ENCODE peak calls at places on chromosomes 12 and 14, in five cellular contexts. A is epithelial cell of esophagus, I is fibroblast of pulmonary artery, W is foreskin fibroblast, V is brain microvascular endothelial cell. Y is an unnamed sample.

GRCh38 chr14:20846560-20846959 is 43.9 kb upstream of the RNASE1 start:
- DNase-seq in A (no peak), I (no peak), W (no peak), V (no peak), Y (no peak)

GRCh38 chr12:45200497-45201043 is 15.3 kb upstream of the ANO6 start:
- DNase-seq in A (peak), I (peak), W (no peak), V (no peak), Y (peak)

GRCh38 chr14:65709576-65709975 is 297.0 kb downstream of the FUT8 start:
- DNase-seq in A (no peak), I (peak), W (no peak), V (no peak), Y (no peak)

GRCh38 chr12:80709811-80710726 is 2.6 kb downstream of the MYF6 start:
- DNase-seq in A (peak), I (peak), W (no peak), V (no peak), Y (peak)

GRCh38 chr12:15014708-15015107 is 41.9 kb downstream of the PDE6H start:
- DNase-seq in A (no peak), I (no peak), W (no peak), V (no peak), Y (no peak)

GRCh38 chr12:132574271-132574996 is 35.9 kb downstream of the LRCOL1 start:
- DNase-seq in A (no peak), I (no peak), W (no peak), V (no peak), Y (no peak)

GRCh38 chr12:92503977-92504966 is 198.5 kb upstream of the PLEKHG7 start:
- DNase-seq in A (no peak), I (no peak), W (no peak), V (no peak), Y (no peak)

GRCh38 chr14:76280221-76280620 is 95.7 kb upstream of the ESRRB start:
- DNase-seq in A (no peak), I (no peak), W (no peak), V (no peak), Y (no peak)

GRCh38 chr12:69480698-69481097 is 10.5 kb downstream of the FRS2 start:
- DNase-seq in A (no peak), I (no peak), W (no peak), V (no peak), Y (no peak)

GRCh38 chr14:22646570-22647254 is 2.6 kb upstream of the OR6J1 start:
- DNase-seq in A (peak), I (peak), W (peak), V (no peak), Y (peak)

GRCh38 chr12:44835641-44836379 is 40.3 kb downstream of the NELL2 start:
- DNase-seq in A (peak), I (no peak), W (no peak), V (no peak), Y (no peak)

GRCh38 chr12:93784339-93785086 is 107.3 kb downstream of the CRADD start:
- DNase-seq in A (no peak), I (peak), W (peak), V (peak), Y (peak)

GRCh38 chr12:123225443-123225842 is 7.5 kb downstream of the MPHOSPH9 start:
- DNase-seq in A (no peak), I (no peak), W (no peak), V (no peak), Y (no peak)

GRCh38 chr12:12336049-12336411 is 14.0 kb downstream of the MANSC1 start:
- DNase-seq in A (peak), I (peak), W (no peak), V (peak), Y (peak)

GRCh38 chr12:12336511-12336910 is 13.5 kb downstream of the MANSC1 start:
- DNase-seq in A (no peak), I (no peak), W (no peak), V (no peak), Y (no peak)

GRCh38 chr12:12333407-12333831 is 16.6 kb downstream of the MANSC1 start:
- DNase-seq in A (peak), I (peak), W (no peak), V (peak), Y (peak)

GRCh38 chr12:12333980-12334709 is 15.9 kb downstream of the MANSC1 start:
- DNase-seq in A (peak), I (peak), W (no peak), V (peak), Y (peak)

GRCh38 chr12:12334710-12335040 is 15.4 kb downstream of the MANSC1 start:
- DNase-seq in A (no peak), I (no peak), W (no peak), V (no peak), Y (no peak)
- TF ChIP-seq CTCF in A (no peak), I (no peak), W (no peak), V (no peak), Y (no peak)

GRCh38 chr14:77654001-77654431 is 37.6 kb upstream of the SPTLC2 start:
- DNase-seq in A (no peak), I (no peak), W (no peak), V (no peak), Y (no peak)
- H3K4me3 ChIP-seq in A (no peak), I (no peak), W (no peak), V (no peak), Y (no peak)

DNA sequence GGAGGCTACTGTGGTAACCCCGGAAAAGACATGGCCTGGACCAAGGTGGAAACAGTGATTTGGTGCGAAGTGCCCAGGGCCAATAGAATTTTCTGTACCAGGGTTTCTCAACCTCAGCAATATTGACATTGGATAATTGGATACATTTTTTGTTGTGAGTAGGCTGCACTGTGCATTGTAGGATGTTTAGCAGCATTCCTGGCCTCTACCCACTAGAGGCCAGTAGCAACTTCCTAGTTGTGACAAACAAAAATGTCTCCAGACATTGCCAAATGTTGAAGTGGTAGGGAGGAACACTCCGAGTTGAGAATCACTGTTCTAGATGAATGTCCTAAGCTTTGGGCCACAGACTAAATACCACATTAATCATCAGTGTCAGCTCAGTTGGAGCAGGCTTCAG is 6.2 kb upstream of the CGRRF1 start:
- DNase-seq in A (peak), I (peak), W (peak), V (peak), Y (peak)
- TF ChIP-seq CTCF in A (peak), I (peak), W (peak), V (peak), Y (peak)

GRCh38 chr12:124563401-124563800 is 4.0 kb downstream of the NCOR2 start:
- DNase-seq in A (no peak), I (no peak), W (no peak), V (no peak), Y (no peak)
- H3K4me3 ChIP-seq in A (no peak), I (no peak), W (no peak), V (no peak), Y (no peak)

GRCh38 chr14:31543969-31544799 is 17.0 kb upstream of the NUBPL start:
- DNase-seq in A (no peak), I (peak), W (no peak), V (no peak), Y (peak)
- TF ChIP-seq CTCF in A (peak), I (peak), W (peak), V (peak), Y (peak)

GRCh38 chr12:10182662-10183061 is 3.8 kb downstream of the TMEM52B start:
- DNase-seq in A (peak), I (peak), W (peak), V (peak), Y (peak)

GRCh38 chr12:10186299-10186698 is 7.5 kb downstream of the TMEM52B start:
- DNase-seq in A (no peak), I (no peak), W (no peak), V (no peak), Y (no peak)

GRCh38 chr12:10179871-10180270 is 1.0 kb downstream of the TMEM52B start:
- DNase-seq in A (peak), I (no peak), W (no peak), V (no peak), Y (no peak)

GRCh38 chr12:10189653-10190052 is 10.8 kb downstream of the TMEM52B start:
- DNase-seq in A (peak), I (peak), W (no peak), V (no peak), Y (peak)

GRCh38 chr12:10184261-10184843 is 5.5 kb downstream of the TMEM52B start:
- DNase-seq in A (no peak), I (peak), W (peak), V (no peak), Y (peak)
- H3K4me3 ChIP-seq in A (no peak), I (no peak), W (no peak), V (no peak), Y (no peak)

GRCh38 chr14:103057028-103057371 is 349 bp downstream of the CDC42BPB start:
- DNase-seq in A (no peak), I (peak), W (no peak), V (no peak), Y (peak)

GRCh38 chr14:103056322-103057027 is 874 bp downstream of the CDC42BPB start:
- DNase-seq in A (peak), I (peak), W (peak), V (peak), Y (peak)

GRCh38 chr14:103057372-103058208 is at the start of gene CDC42BPB:
- DNase-seq in A (peak), I (peak), W (peak), V (peak), Y (peak)

GRCh38 chr14:103058209-103059055 is 1.1 kb upstream of the CDC42BPB start:
- DNase-seq in A (no peak), I (no peak), W (no peak), V (no peak), Y (peak)

GRCh38 chr14:103055693-103056092 is 1.7 kb downstream of the CDC42BPB start:
- DNase-seq in A (no peak), I (peak), W (no peak), V (no peak), Y (peak)
- TF ChIP-seq CTCF in A (no peak), I (no peak), W (no peak), V (no peak), Y (no peak)

Y was measured in choroid plexus epithelial cell.